ENCODE peak calls at places on chromosomes 2 and 18, in six cellular contexts. A, R, G, Y, N and H are unnamed samples.

GRCh38 chr2:25132296-25132630 is 36.1 kb downstream of the POMC start:
- DNase-seq in A (no peak), R (no peak), G (no peak), Y (no peak), N (no peak), H (no peak)

GRCh38 chr2:7037340-7038333 is 120.4 kb downstream of the RNF144A start:
- DNase-seq in A (peak), R (no peak), G (peak), Y (peak), N (peak), H (peak)

GRCh38 chr18:45688834-45689233 is 35.1 kb upstream of the SLC14A1 start:
- DNase-seq in A (no peak), R (no peak), G (no peak), Y (no peak), N (no peak), H (no peak)

GRCh38 chr2:157722580-157723234 is 94.0 kb upstream of the ACVR1C start:
- DNase-seq in A (peak), R (no peak), G (no peak), Y (no peak), N (no peak), H (no peak)

GRCh38 chr2:174605687-174606086 is 8.1 kb upstream of the WIPF1 start:
- DNase-seq in A (peak), R (no peak), G (no peak), Y (no peak), N (no peak), H (no peak)

GRCh38 chr18:9109523-9109922 is 7.0 kb downstream of the NDUFV2 start:
- DNase-seq in A (no peak), R (no peak), G (no peak), Y (no peak), N (no peak), H (no peak)

GRCh38 chr2:150587547-150588209 is 100.2 kb upstream of the RND3 start:
- DNase-seq in A (peak), R (no peak), G (no peak), Y (no peak), N (no peak), H (no peak)

GRCh38 chr2:18949871-18950597 is 360.7 kb upstream of the NT5C1B start:
- DNase-seq in A (no peak), R (no peak), G (no peak), Y (no peak), N (no peak), H (no peak)

GRCh38 chr2:47695800-47696477 is 87.0 kb upstream of the MSH6 start:
- DNase-seq in A (peak), R (no peak), G (no peak), Y (no peak), N (no peak), H (no peak)

GRCh38 chr2:64214281-64215115 is 70.3 kb upstream of the PELI1 start:
- DNase-seq in A (no peak), R (no peak), G (no peak), Y (no peak), N (peak), H (no peak)

GRCh38 chr2:217585362-217585761 is 417.4 kb downstream of the TNS1 start:
- DNase-seq in A (no peak), R (no peak), G (no peak), Y (no peak), N (no peak), H (no peak)

GRCh38 chr18:23900979-23901378 is 113.6 kb upstream of the TTC39C start:
- DNase-seq in A (peak), R (no peak), G (no peak), Y (no peak), N (no peak), H (no peak)

GRCh38 chr2:72579595-72580180 is 246.1 kb downstream of the EXOC6B start:
- DNase-seq in A (peak), R (no peak), G (peak), Y (no peak), N (peak), H (no peak)

GRCh38 chr2:174158003-174158402 is 90.3 kb downstream of the OLA1 start:
- DNase-seq in A (peak), R (no peak), G (peak), Y (no peak), N (no peak), H (no peak)

GRCh38 chr2:199111461-199111860 is 346.3 kb downstream of the SATB2 start:
- DNase-seq in A (no peak), R (no peak), G (no peak), Y (no peak), N (no peak), H (no peak)

GRCh38 chr2:234953116-234954031 is 1.6 kb downstream of the SH3BP4 start:
- DNase-seq in A (peak), R (no peak), G (no peak), Y (no peak), N (no peak), H (no peak)

GRCh38 chr18:715626-716025 is 3.2 kb upstream of the ENOSF1 start:
- DNase-seq in A (no peak), R (no peak), G (no peak), Y (no peak), N (no peak), H (no peak)